ENCODE peak calls at places on chromosomes 5 and 9, in ten cellular contexts. H is activated T-cell treated with anti-CD3 and anti-CD28 coated beads for 1 hour; N is ecto neural progenitor cell; I is stimulated activated CD4-positive, alpha-beta T cell treated with anti-CD3 and anti-CD28 coated beads, Interleukin-2, amount 100 ng/mL, for 4 hours; C is WERI-Rb-1; F is cardiac muscle cell; W is Daoy; B is breast epithelium; A is HepG2; P is pulmonary artery endothelial cell. G is an unnamed sample.

GRCh38 chr5:7742241-7742656 is 108.7 kb downstream of the CFAP90 start:
- DNase-seq in W (peak; percentile 98), H (no peak), B (no peak), C (no peak), I (no peak), P (no peak), F (no peak), A (no peak), N (no peak), G (peak; percentile 85)

GRCh38 chr5:14720236-14720923 is 55.9 kb downstream of the OTULIN start:
- DNase-seq in A (no peak), F (peak; percentile 58), H (no peak), C (no peak), I (no peak), N (no peak), W (peak; percentile 21), P (no peak), B (no peak), G (no peak)

GRCh38 chr9:95729669-95730368 is 145.7 kb upstream of the ERCC6L2 start:
- DNase-seq in B (no peak), A (no peak), I (no peak), W (no peak), F (no peak), N (no peak), C (no peak), H (no peak), P (no peak), G (no peak)

GRCh38 chr5:43601454-43602260 is 1.3 kb upstream of the NNT start:
- DNase-seq in B (no peak), P (peak; percentile 37), I (no peak), H (no peak), N (no peak), C (no peak), F (peak; percentile 21), W (peak; percentile 61), A (peak; percentile 32), G (peak; percentile 66)

GRCh38 chr5:116557669-116558271 is 16.9 kb downstream of the SEMA6A start:
- DNase-seq in B (no peak), W (peak; percentile 28), C (peak; percentile 13), H (no peak), F (peak; percentile 38), A (peak; percentile 39), I (no peak), N (no peak), P (no peak), G (peak; percentile 34)

GRCh38 chr9:130735566-130735965 is 42.0 kb downstream of the EXOSC2 start:
- DNase-seq in N (no peak), F (no peak), W (no peak), P (no peak), C (no peak), A (no peak), I (no peak), B (no peak), H (no peak), G (no peak)

GRCh38 chr9:78035369-78035993 is 3.9 kb upstream of the GNAQ start:
- DNase-seq in B (peak; percentile 46), F (peak; percentile 90), P (peak; percentile 57), I (peak; percentile 43), C (peak; percentile 28), H (peak; percentile 36), A (peak; percentile 69), N (peak; percentile 61), W (peak; percentile 69), G (peak; percentile 91)

GRCh38 chr9:77440057-77440456 is 208.1 kb downstream of the GNA14 start:
- DNase-seq in C (no peak), I (no peak), F (peak; percentile 27), B (no peak), W (peak; percentile 64), N (no peak), P (no peak), A (no peak), H (no peak), G (peak; percentile 69)

GRCh38 chr5:5271606-5272321 is 131.6 kb downstream of the ADAMTS16 start:
- DNase-seq in A (no peak), N (no peak), F (peak; percentile 33), P (no peak), W (peak; percentile 60), B (no peak), I (no peak), C (no peak), H (no peak), G (peak; percentile 72)

GRCh38 chr5:7745882-7746735 is 104.8 kb downstream of the CFAP90 start:
- DNase-seq in A (peak; percentile 41), P (peak; percentile 17), C (peak; percentile 90), I (peak; percentile 11), F (peak; percentile 80), B (peak; percentile 47), N (peak; percentile 79), W (peak; percentile 73), H (peak; percentile 22), G (peak; percentile 50)

GRCh38 chr5:128356011-128356410 is 182.0 kb downstream of the FBN2 start:
- DNase-seq in W (no peak), A (no peak), B (no peak), C (no peak), I (no peak), N (no peak), P (no peak), H (no peak), F (no peak), G (no peak)

GRCh38 chr5:68215888-68216736 is 556 bp downstream of the PIK3R1 start:
- DNase-seq in I (peak; percentile 69), W (peak; percentile 70), C (peak; percentile 67), N (peak; percentile 78), F (peak; percentile 45), P (no peak), B (no peak), A (peak; percentile 41), H (peak; percentile 68), G (no peak)

GRCh38 chr9:130713286-130713975 is 19.9 kb downstream of the EXOSC2 start:
- DNase-seq in P (no peak), B (no peak), N (no peak), I (no peak), W (peak; percentile 38), F (peak; percentile 45), H (no peak), C (no peak), A (no peak), G (no peak)

GRCh38 chr9:104279535-104280215 is 185.6 kb downstream of the SMC2 start:
- DNase-seq in A (no peak), N (no peak), F (peak; percentile 70), B (no peak), W (no peak), C (no peak), H (no peak), P (peak; percentile 2), I (no peak), G (peak; percentile 82)

GRCh38 chr9:134329886-134330285 is 3.6 kb downstream of the RXRA start:
- DNase-seq in H (no peak), N (no peak), B (no peak), A (no peak), C (no peak), F (no peak), P (no peak), W (no peak), I (no peak), G (no peak)

GRCh38 chr5:72387985-72388384 is 67.8 kb downstream of the PTCD2 start:
- DNase-seq in N (no peak), P (peak; percentile 82), B (no peak), A (no peak), H (no peak), I (no peak), F (peak; percentile 77), C (no peak), W (peak; percentile 76), G (peak; percentile 86)

GRCh38 chr5:132375957-132376356 is 6.4 kb downstream of the SLC22A5 start:
- DNase-seq in W (no peak), C (no peak), H (no peak), B (no peak), I (no peak), A (no peak), F (no peak), N (no peak), P (no peak), G (no peak)

GRCh38 chr9:95341262-95342011 is 23.9 kb upstream of the FANCC start:
- DNase-seq in F (peak; percentile 57), W (no peak), H (no peak), I (no peak), A (no peak), P (no peak), B (no peak), N (no peak), C (no peak), G (peak; percentile 26)

GRCh38 chr9:106954562-106954961 is 91.6 kb downstream of the ZNF462 start:
- DNase-seq in H (no peak), A (no peak), N (no peak), W (no peak), P (no peak), F (peak; percentile 17), C (no peak), I (no peak), B (no peak), G (no peak)

GRCh38 chr9:5089737-5090136 is 95.7 kb downstream of the INSL6 start:
- DNase-seq in A (no peak), I (no peak), B (no peak), W (no peak), P (no peak), F (no peak), N (no peak), H (no peak), C (no peak), G (no peak)

GRCh38 chr5:149367249-149367971 is 9.6 kb downstream of the PCYOX1L start:
- DNase-seq in P (no peak), C (peak; percentile 86), W (peak; percentile 69), I (peak; percentile 22), H (peak; percentile 38), A (peak; percentile 89), B (no peak), F (peak; percentile 78), N (peak; percentile 87), G (peak; percentile 65)

GRCh38 chr5:81513982-81514381 is 120.0 kb upstream of the ACOT12 start:
- DNase-seq in H (no peak), P (no peak), F (peak; percentile 30), W (no peak), C (no peak), I (no peak), B (no peak), A (no peak), N (no peak), G (no peak)

GRCh38 chr9:111297061-111297824 is 32.8 kb downstream of the OR2K2 start:
- DNase-seq in C (no peak), B (no peak), P (no peak), H (no peak), F (peak; percentile 8), I (no peak), A (no peak), N (no peak), W (no peak), G (no peak)

GRCh38 chr5:157998021-157998504 is 139.1 kb upstream of the CLINT1 start:
- DNase-seq in F (peak; percentile 49), H (no peak), I (no peak), N (no peak), C (no peak), A (no peak), B (no peak), P (no peak), W (peak; percentile 25), G (peak; percentile 34)

GRCh38 chr9:111798786-111799185 is 4.0 kb upstream of the SHOC1 start:
- DNase-seq in B (no peak), H (no peak), A (no peak), W (peak; percentile 10), I (no peak), P (no peak), F (peak; percentile 25), N (no peak), C (no peak), G (no peak)

GRCh38 chr5:153719324-153719723 is 228.9 kb downstream of the GRIA1 start:
- DNase-seq in I (no peak), N (no peak), W (no peak), C (no peak), P (no peak), F (no peak), B (no peak), H (no peak), A (no peak), G (no peak)

G was measured in A172.